ENCODE peak calls at places on chromosomes 3 and 15, in eight cellular contexts. N is activated CD8-positive, alpha-beta memory T cell treated with anti-CD3 and anti-CD28 coated beads for 4 hours; M is NCI-H1092 treated with DMSO at 0.1 percent for 48 hours; Y is AG09319; E is retina; R is GM23248; P is fibroblast of gingiva; V is mucosa of descending colon. Z is an unnamed sample.

GRCh38 chr3:165641569-165642310 is 195.5 kb downstream of the BCHE start:
- DNase-seq in N (no peak), R (no peak), V (no peak), M (no peak), Y (no peak), E (no peak), P (no peak), Z (no peak)

GRCh38 chr15:31330836-31331235 is 4.2 kb downstream of the KLF13 start:
- DNase-seq in N (no peak), P (no peak), M (no peak), R (no peak), Y (no peak), E (no peak), V (no peak), Z (no peak)

GRCh38 chr3:23051240-23052140 is 151.6 kb upstream of the UBE2E2 start:
- DNase-seq in N (no peak), E (no peak), M (no peak), V (no peak), R (no peak), Y (no peak), P (no peak), Z (no peak)

GRCh38 chr15:54564142-54564541 is 585.9 kb downstream of the UNC13C start:
- DNase-seq in N (no peak), V (no peak), R (no peak), E (no peak), Y (no peak), M (no peak), P (no peak), Z (no peak)

GRCh38 chr15:37764733-37765191 is 169.7 kb upstream of the TMCO5A start:
- DNase-seq in P (peak), N (no peak), R (peak), Y (peak), E (no peak), V (no peak), M (peak), Z (no peak)

GRCh38 chr3:37819591-37819990 is 42.1 kb upstream of the CTDSPL start:
- DNase-seq in M (no peak), N (no peak), V (no peak), E (no peak), Y (no peak), P (no peak), R (no peak), Z (no peak)

GRCh38 chr15:65660927-65661326 is 39.2 kb downstream of the SLC24A1 start:
- DNase-seq in R (peak), V (no peak), E (no peak), M (no peak), N (no peak), Y (no peak), P (peak), Z (no peak)

GRCh38 chr15:67914537-67915373 is 74.9 kb upstream of the RNU6-1 start:
- DNase-seq in Y (no peak), P (no peak), N (no peak), V (peak), R (peak), E (peak), M (peak), Z (no peak)

GRCh38 chr3:42745291-42745745 is 27.7 kb downstream of the CCDC13 start:
- DNase-seq in Y (no peak), V (no peak), R (no peak), P (peak), M (no peak), E (no peak), N (no peak), Z (no peak)

GRCh38 chr15:64348455-64348854 is 7.5 kb downstream of the CSNK1G1 start:
- DNase-seq in P (no peak), E (no peak), R (peak), Y (no peak), M (no peak), V (no peak), N (no peak), Z (no peak)

GRCh38 chr3:95226437-95226836 is 1163.6 kb downstream of the NSUN3 start:
- DNase-seq in P (no peak), N (no peak), Y (no peak), M (no peak), R (no peak), E (no peak), V (no peak), Z (no peak)

GRCh38 chr15:61025283-61025682 is 203.8 kb downstream of the RORA start:
- DNase-seq in P (no peak), V (no peak), M (no peak), E (no peak), Y (no peak), N (no peak), R (peak), Z (no peak)

GRCh38 chr3:81302045-81302444 is 459.4 kb downstream of the GBE1 start:
- DNase-seq in N (no peak), V (no peak), R (peak), P (peak), M (peak), Y (no peak), E (peak), Z (no peak)

GRCh38 chr15:85762039-85762755 is 32.5 kb downstream of the KLHL25 start:
- DNase-seq in N (no peak), Y (no peak), P (no peak), V (no peak), E (no peak), M (no peak), R (no peak), Z (no peak)

GRCh38 chr3:52244061-52244628 is 1.4 kb upstream of the PPM1M start:
- DNase-seq in E (no peak), M (no peak), P (peak), V (peak), Y (no peak), N (no peak), R (peak), Z (no peak)

GRCh38 chr3:129118745-129119144 is 2.9 kb downstream of the RAB43 start:
- DNase-seq in M (no peak), P (no peak), Y (no peak), V (no peak), E (no peak), N (no peak), R (no peak), Z (no peak)

GRCh38 chr3:120173056-120173675 is 78.9 kb upstream of the GSK3B start:
- DNase-seq in R (peak), V (no peak), P (peak), N (no peak), E (no peak), M (no peak), Y (no peak), Z (no peak)

GRCh38 chr3:179268400-179269051 is 17.6 kb upstream of the KCNMB3 start:
- DNase-seq in E (no peak), V (no peak), Y (no peak), M (no peak), N (no peak), R (no peak), P (no peak), Z (no peak)